ENCODE peak calls at places on chromosomes 11 and 22, in seven cellular contexts. One of them, this sample, is unnamed.

GRCh38 chr22:46794491-46794890 is 32.0 kb downstream of the TBC1D22A start:
- DNase-seq in prostate gland: no peak
- DNase-seq in fibroblast of the aortic adventitia: no peak
- DNase-seq in kidney: peak; percentile 37
- DNase-seq in neural progenitor cell: no peak
- DNase-seq in fibroblast of mammary gland: no peak
- DNase-seq in SJCRH30: no peak
- DNase-seq in this sample: no peak

GRCh38 chr11:17267576-17267975 is 9.0 kb upstream of the NUCB2 start:
- DNase-seq in prostate gland: no peak
- DNase-seq in fibroblast of the aortic adventitia: no peak
- DNase-seq in kidney: no peak
- DNase-seq in neural progenitor cell: no peak
- DNase-seq in fibroblast of mammary gland: peak; percentile 71
- DNase-seq in SJCRH30: no peak
- DNase-seq in this sample: peak; percentile 58

GRCh38 chr22:20571531-20572007 is 64.2 kb downstream of the MED15 start:
- DNase-seq in prostate gland: no peak
- DNase-seq in fibroblast of the aortic adventitia: peak; percentile 34
- DNase-seq in kidney: no peak
- DNase-seq in neural progenitor cell: peak; percentile 70
- DNase-seq in fibroblast of mammary gland: peak; percentile 51
- DNase-seq in SJCRH30: peak; percentile 42
- DNase-seq in this sample: no peak

GRCh38 chr11:46315783-46316563 is 31.3 kb upstream of the DGKZ start:
- DNase-seq in prostate gland: no peak
- DNase-seq in fibroblast of the aortic adventitia: no peak
- DNase-seq in kidney: no peak
- DNase-seq in neural progenitor cell: no peak
- DNase-seq in fibroblast of mammary gland: no peak
- DNase-seq in SJCRH30: no peak
- DNase-seq in this sample: no peak

GRCh38 chr11:14036495-14036894 is 74.0 kb downstream of the SPON1 start:
- DNase-seq in prostate gland: no peak
- DNase-seq in fibroblast of the aortic adventitia: no peak
- DNase-seq in kidney: no peak
- DNase-seq in neural progenitor cell: no peak
- DNase-seq in fibroblast of mammary gland: peak; percentile 21
- DNase-seq in SJCRH30: no peak
- DNase-seq in this sample: no peak

GRCh38 chr11:61062181-61062955 is 39.9 kb upstream of the CD5 start:
- DNase-seq in prostate gland: no peak
- DNase-seq in fibroblast of the aortic adventitia: no peak
- DNase-seq in kidney: no peak
- DNase-seq in neural progenitor cell: no peak
- DNase-seq in fibroblast of mammary gland: no peak
- DNase-seq in SJCRH30: no peak
- DNase-seq in this sample: no peak

GRCh38 chr11:79461144-79461543 is 20.3 kb upstream of the TENM4 start:
- DNase-seq in prostate gland: no peak
- DNase-seq in fibroblast of the aortic adventitia: peak; percentile 66
- DNase-seq in kidney: no peak
- DNase-seq in neural progenitor cell: peak; percentile 64
- DNase-seq in fibroblast of mammary gland: peak; percentile 55
- DNase-seq in SJCRH30: no peak
- DNase-seq in this sample: peak; percentile 51

GRCh38 chr11:128232588-128232987 is 354.8 kb downstream of the ETS1 start:
- DNase-seq in prostate gland: no peak
- DNase-seq in fibroblast of the aortic adventitia: no peak
- DNase-seq in kidney: no peak
- DNase-seq in neural progenitor cell: no peak
- DNase-seq in fibroblast of mammary gland: no peak
- DNase-seq in SJCRH30: no peak
- DNase-seq in this sample: no peak

GRCh38 chr11:100876826-100877545 is 189.9 kb downstream of the ARHGAP42 start:
- DNase-seq in prostate gland: no peak
- DNase-seq in fibroblast of the aortic adventitia: peak; percentile 98
- DNase-seq in kidney: no peak
- DNase-seq in neural progenitor cell: no peak
- DNase-seq in fibroblast of mammary gland: peak; percentile 99
- DNase-seq in SJCRH30: peak; percentile 18
- DNase-seq in this sample: peak; percentile 99

GRCh38 chr22:32615874-32616564 is 141.4 kb downstream of the FBXO7 start:
- DNase-seq in prostate gland: no peak
- DNase-seq in fibroblast of the aortic adventitia: no peak
- DNase-seq in kidney: no peak
- DNase-seq in neural progenitor cell: peak; percentile 34
- DNase-seq in fibroblast of mammary gland: no peak
- DNase-seq in SJCRH30: peak; percentile 13
- DNase-seq in this sample: no peak

GRCh38 chr22:24525416-24526037 is 29.4 kb downstream of the GUCD1 start:
- DNase-seq in prostate gland: peak; percentile 60
- DNase-seq in fibroblast of the aortic adventitia: peak; percentile 72
- DNase-seq in kidney: peak; percentile 86
- DNase-seq in neural progenitor cell: peak; percentile 67
- DNase-seq in fibroblast of mammary gland: peak; percentile 82
- DNase-seq in SJCRH30: peak; percentile 74
- DNase-seq in this sample: peak; percentile 38

GRCh38 chr22:23767673-23768548 is at the start of gene CHCHD10:
- DNase-seq in prostate gland: peak; percentile 81
- DNase-seq in fibroblast of the aortic adventitia: peak; percentile 64
- DNase-seq in kidney: peak; percentile 95
- DNase-seq in neural progenitor cell: peak; percentile 94
- DNase-seq in fibroblast of mammary gland: peak; percentile 74
- DNase-seq in SJCRH30: peak; percentile 70
- DNase-seq in this sample: peak; percentile 52

GRCh38 chr22:47850644-47851151 is 1088.2 kb downstream of the TBC1D22A start:
- DNase-seq in prostate gland: no peak
- DNase-seq in fibroblast of the aortic adventitia: no peak
- DNase-seq in kidney: no peak
- DNase-seq in neural progenitor cell: peak; percentile 50
- DNase-seq in fibroblast of mammary gland: no peak
- DNase-seq in SJCRH30: peak; percentile 90
- DNase-seq in this sample: peak; percentile 15

GRCh38 chr11:9914064-9914463 is 250.2 kb downstream of the SWAP70 start:
- DNase-seq in prostate gland: no peak
- DNase-seq in fibroblast of the aortic adventitia: peak; percentile 33
- DNase-seq in kidney: no peak
- DNase-seq in neural progenitor cell: no peak
- DNase-seq in fibroblast of mammary gland: no peak
- DNase-seq in SJCRH30: no peak
- DNase-seq in this sample: no peak

GRCh38 chr11:96199563-96200025 is 143.4 kb downstream of the MAML2 start:
- DNase-seq in prostate gland: no peak
- DNase-seq in fibroblast of the aortic adventitia: peak; percentile 60
- DNase-seq in kidney: no peak
- DNase-seq in neural progenitor cell: no peak
- DNase-seq in fibroblast of mammary gland: peak; percentile 92
- DNase-seq in SJCRH30: no peak
- DNase-seq in this sample: peak; percentile 84

GRCh38 chr22:37802310-37803194 is 5.2 kb upstream of the GCAT start:
- DNase-seq in prostate gland: no peak
- DNase-seq in fibroblast of the aortic adventitia: no peak
- DNase-seq in kidney: peak; percentile 89
- DNase-seq in neural progenitor cell: peak; percentile 90
- DNase-seq in fibroblast of mammary gland: no peak
- DNase-seq in SJCRH30: peak; percentile 45
- DNase-seq in this sample: peak; percentile 41

GRCh38 chr11:12944889-12945288 is 64.2 kb upstream of the RASSF10 start:
- DNase-seq in prostate gland: no peak
- DNase-seq in fibroblast of the aortic adventitia: no peak
- DNase-seq in kidney: no peak
- DNase-seq in neural progenitor cell: no peak
- DNase-seq in fibroblast of mammary gland: no peak
- DNase-seq in SJCRH30: no peak
- DNase-seq in this sample: no peak

GRCh38 chr11:86484164-86484794 is 109.6 kb downstream of the CCDC81 start:
- DNase-seq in prostate gland: no peak
- DNase-seq in fibroblast of the aortic adventitia: peak; percentile 100
- DNase-seq in kidney: no peak
- DNase-seq in neural progenitor cell: no peak
- DNase-seq in fibroblast of mammary gland: peak; percentile 100
- DNase-seq in SJCRH30: peak; percentile 30
- DNase-seq in this sample: peak; percentile 97

GRCh38 chr22:50568626-50569025 is 5.9 kb upstream of the SYCE3 start:
- DNase-seq in prostate gland: no peak
- DNase-seq in fibroblast of the aortic adventitia: no peak
- DNase-seq in kidney: peak; percentile 64
- DNase-seq in neural progenitor cell: no peak
- DNase-seq in fibroblast of mammary gland: no peak
- DNase-seq in SJCRH30: no peak
- DNase-seq in this sample: no peak

GRCh38 chr11:1534682-1535081 is 37.4 kb downstream of the DUSP8 start:
- DNase-seq in prostate gland: no peak
- DNase-seq in fibroblast of the aortic adventitia: no peak
- DNase-seq in kidney: no peak
- DNase-seq in neural progenitor cell: no peak
- DNase-seq in fibroblast of mammary gland: peak; percentile 70
- DNase-seq in SJCRH30: no peak
- DNase-seq in this sample: no peak
- H3K4me3 ChIP-seq in prostate gland: no peak overlapping the region
- H3K4me3 ChIP-seq in fibroblast of the aortic adventitia: no peak overlapping the region
- H3K4me3 ChIP-seq in kidney: no peak overlapping the region
- H3K4me3 ChIP-seq in neural progenitor cell: no peak overlapping the region
- H3K4me3 ChIP-seq in fibroblast of mammary gland: no peak overlapping the region
- H3K4me3 ChIP-seq in SJCRH30: no peak overlapping the region
- H3K4me3 ChIP-seq in this sample: no peak overlapping the region

DNA sequence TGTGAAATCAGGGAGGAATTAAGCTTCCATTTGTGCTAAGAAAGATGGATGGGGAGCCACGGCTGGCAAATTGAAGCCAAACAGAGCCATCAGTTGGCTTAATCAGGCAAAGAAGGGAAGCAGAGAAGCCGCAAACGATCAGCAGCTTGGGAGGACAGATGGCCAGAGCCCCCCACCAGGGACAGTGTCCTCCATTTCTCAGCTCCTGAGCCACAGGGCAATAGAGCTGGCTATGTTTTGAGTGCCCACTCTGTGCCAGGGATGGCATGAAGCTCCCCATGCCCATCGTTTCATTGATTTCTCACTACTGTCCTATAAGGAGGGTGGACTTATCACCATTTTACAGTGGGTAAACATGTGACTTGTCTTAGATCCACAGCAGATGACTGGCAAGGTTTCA is 126.3 kb upstream of the ASPHD2 start:
- DNase-seq in prostate gland: no peak
- DNase-seq in fibroblast of the aortic adventitia: no peak
- DNase-seq in kidney: no peak
- DNase-seq in neural progenitor cell: no peak
- DNase-seq in fibroblast of mammary gland: no peak
- DNase-seq in SJCRH30: no peak
- DNase-seq in this sample: no peak
- H3K4me3 ChIP-seq in prostate gland: no peak overlapping the region
- H3K4me3 ChIP-seq in fibroblast of the aortic adventitia: no peak overlapping the region
- H3K4me3 ChIP-seq in kidney: no peak overlapping the region
- H3K4me3 ChIP-seq in neural progenitor cell: no peak overlapping the region
- H3K4me3 ChIP-seq in fibroblast of mammary gland: no peak overlapping the region
- H3K4me3 ChIP-seq in SJCRH30: no peak overlapping the region
- H3K4me3 ChIP-seq in this sample: no peak overlapping the region

DNA sequence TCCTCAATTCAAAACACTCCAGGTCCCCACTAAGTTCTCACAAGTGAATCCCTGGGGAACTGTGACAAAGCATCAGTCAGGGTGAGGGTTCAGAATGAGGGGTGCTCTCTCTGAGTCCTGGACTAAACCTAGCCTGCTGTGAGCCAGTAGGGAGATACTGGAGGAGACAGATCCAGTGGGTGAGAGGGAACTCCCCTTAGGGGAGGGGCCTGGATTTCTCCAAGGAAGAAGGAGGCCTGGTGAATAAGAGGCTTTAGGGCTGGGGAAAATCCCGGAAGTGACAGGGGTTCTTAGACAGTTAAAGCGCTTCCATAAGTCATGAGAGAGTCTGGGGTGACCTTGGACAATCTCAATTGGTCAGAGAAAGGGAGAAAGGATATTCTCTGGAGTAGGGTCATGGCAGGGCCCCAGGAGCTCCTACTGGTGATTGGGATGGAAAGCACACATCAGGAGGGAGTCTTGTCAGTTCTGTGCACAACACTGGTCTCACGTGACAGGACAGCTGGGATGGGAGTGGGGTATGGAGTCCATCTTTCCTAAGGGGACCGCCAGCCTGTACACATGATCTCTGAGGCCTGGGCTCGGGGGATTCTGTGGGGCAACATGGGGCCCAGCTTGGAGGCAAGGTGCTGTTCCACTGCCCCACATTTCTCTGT is 1.5 kb downstream of the TBC1D10A start:
- DNase-seq in prostate gland: peak; percentile 76
- DNase-seq in fibroblast of the aortic adventitia: peak; percentile 83
- DNase-seq in kidney: no peak
- DNase-seq in neural progenitor cell: peak; percentile 50
- DNase-seq in fibroblast of mammary gland: peak; percentile 92
- DNase-seq in SJCRH30: peak; percentile 11
- DNase-seq in this sample: peak; percentile 60
- H3K4me3 ChIP-seq in prostate gland: peak overlapping the region; percentile 86
- H3K4me3 ChIP-seq in fibroblast of the aortic adventitia: peak overlapping the region; percentile 83
- H3K4me3 ChIP-seq in kidney: peak overlapping the region; percentile 80
- H3K4me3 ChIP-seq in neural progenitor cell: no peak overlapping the region
- H3K4me3 ChIP-seq in fibroblast of mammary gland: peak overlapping the region; percentile 71
- H3K4me3 ChIP-seq in SJCRH30: no peak overlapping the region
- H3K4me3 ChIP-seq in this sample: peak overlapping the region; percentile 72

GRCh38 chr11:125903753-125904659 is at the start of gene DDX25:
- DNase-seq in prostate gland: no peak
- DNase-seq in fibroblast of the aortic adventitia: no peak
- DNase-seq in kidney: no peak
- DNase-seq in neural progenitor cell: peak; percentile 85
- DNase-seq in fibroblast of mammary gland: no peak
- DNase-seq in SJCRH30: no peak
- DNase-seq in this sample: no peak
- H3K4me3 ChIP-seq in prostate gland: peak within 1 kb of the TSS; percentile 51
- H3K4me3 ChIP-seq in fibroblast of the aortic adventitia: peak within 1 kb of the TSS; percentile 43
- H3K4me3 ChIP-seq in kidney: peak within 1 kb of the TSS; percentile 94
- H3K4me3 ChIP-seq in neural progenitor cell: peak within 1 kb of the TSS; percentile 77
- H3K4me3 ChIP-seq in fibroblast of mammary gland: peak within 1 kb of the TSS; percentile 77
- H3K4me3 ChIP-seq in SJCRH30: no peak within 1 kb of the TSS
- H3K4me3 ChIP-seq in this sample: no peak within 1 kb of the TSS

This sample was measured in astrocyte of the spinal cord.